ENCODE peak calls at places on chromosomes 1 and 21, in five cellular contexts. N is fibroblast of pulmonary artery, U is HFF-Myc, J is heart right ventricle, H is pancreas. L is an unnamed sample.

GRCh38 chr1:39205102-39205780 is 746 bp downstream of the MACF1 start:
- DNase-seq in J (no peak), N (peak), U (peak), H (no peak), L (peak)

GRCh38 chr1:228459091-228459993 is 27.8 kb upstream of the RNF187 start:
- DNase-seq in U (peak), H (no peak), J (peak), N (peak), L (peak)

GRCh38 chr1:151990058-151990855 is 3.4 kb downstream of the S100A10 start:
- DNase-seq in H (no peak), J (no peak), U (no peak), N (no peak), L (no peak)

GRCh38 chr21:25607812-25608737 is 794 bp upstream of the MRPL39 start:
- DNase-seq in U (peak), N (peak), J (peak), H (peak), L (peak)

GRCh38 chr1:181179980-181180964 is 91.8 kb downstream of the IER5 start:
- DNase-seq in N (peak), H (no peak), J (peak), U (peak), L (peak)

GRCh38 chr1:185156321-185156853 is 366 bp downstream of the TRMT1L start:
- DNase-seq in H (no peak), U (no peak), J (no peak), N (peak), L (no peak)

GRCh38 chr1:48093147-48093546 is 96.0 kb upstream of the TRABD2B start:
- DNase-seq in N (no peak), J (no peak), H (no peak), U (no peak), L (no peak)

GRCh38 chr1:186880982-186881381 is 52.2 kb downstream of the PLA2G4A start:
- DNase-seq in N (no peak), U (no peak), H (no peak), J (no peak), L (no peak)

GRCh38 chr1:36966242-36966641 is 68.1 kb downstream of the GRIK3 start:
- DNase-seq in H (no peak), J (peak), N (peak), U (peak), L (no peak)

GRCh38 chr21:25936776-25937175 is 202.0 kb downstream of the GABPA start:
- DNase-seq in H (no peak), N (peak), U (no peak), J (no peak), L (peak)

GRCh38 chr1:9198538-9199361 is 35.8 kb upstream of the H6PD start:
- DNase-seq in H (no peak), U (no peak), J (peak), N (no peak), L (peak)

GRCh38 chr1:9195651-9196050 is 38.9 kb upstream of the H6PD start:
- DNase-seq in N (no peak), H (no peak), U (no peak), J (no peak), L (no peak)

GRCh38 chr1:9194024-9194423 is 40.5 kb upstream of the H6PD start:
- DNase-seq in J (no peak), N (no peak), H (no peak), U (no peak), L (no peak)

GRCh38 chr1:9197186-9198099 is 37.1 kb upstream of the H6PD start:
- DNase-seq in J (peak), U (no peak), N (no peak), H (no peak), L (no peak)

DNA sequence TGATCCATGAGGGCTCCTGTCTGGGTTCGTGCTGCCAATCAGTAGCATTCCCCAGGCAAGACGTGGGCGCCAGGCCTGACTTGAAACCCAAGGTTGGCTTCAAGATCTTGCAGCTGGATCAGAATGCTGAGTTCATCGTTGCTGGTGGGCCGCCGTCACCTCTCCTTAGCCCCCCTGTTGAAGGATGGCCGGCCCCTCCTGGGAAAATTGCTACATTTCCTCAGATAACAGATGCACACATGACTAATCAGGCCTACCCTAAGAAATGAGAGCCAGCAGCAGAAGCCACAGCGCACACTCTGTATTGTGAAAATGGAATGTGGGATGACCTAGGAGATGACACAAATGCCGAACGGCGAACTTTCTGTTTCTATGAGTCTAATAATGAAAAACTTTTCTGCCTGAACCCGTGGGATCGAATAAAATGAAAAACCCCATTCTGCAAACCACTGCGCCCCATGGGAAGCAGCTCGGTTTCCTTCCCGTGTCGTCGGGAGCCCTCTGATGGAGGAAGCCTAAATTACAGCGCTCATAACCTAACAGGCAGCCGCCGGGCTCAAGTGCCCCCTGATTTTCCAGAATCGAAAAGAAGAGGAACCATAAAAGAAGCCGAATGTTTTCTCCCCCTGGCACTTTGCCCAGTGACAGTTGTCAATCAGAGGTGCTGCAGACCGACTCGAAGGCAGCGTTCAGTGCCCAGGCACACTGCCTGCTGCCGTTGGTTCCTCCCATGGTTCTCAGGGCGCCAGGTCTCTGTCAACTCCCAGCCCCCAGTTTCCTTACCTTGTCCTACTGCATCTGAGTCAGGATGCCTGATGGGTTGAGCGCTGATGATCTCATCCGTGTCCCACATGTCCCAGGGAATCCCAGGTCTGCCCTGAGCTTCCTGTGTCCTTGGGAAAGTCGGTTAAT is 38.2 kb upstream of the H6PD start:
- DNase-seq in J (peak), N (peak), H (peak), U (no peak), L (peak)
- H3K4me3 ChIP-seq in J (peak), N (peak), H (no peak), U (no peak), L (peak)

GRCh38 chr1:61182049-61182448 is 99.7 kb downstream of the NFIA start:
- DNase-seq in U (peak), H (no peak), J (no peak), N (peak), L (peak)
- TF ChIP-seq CTCF in U (no peak), H (no peak), J (no peak), N (no peak), L (no peak)

DNA sequence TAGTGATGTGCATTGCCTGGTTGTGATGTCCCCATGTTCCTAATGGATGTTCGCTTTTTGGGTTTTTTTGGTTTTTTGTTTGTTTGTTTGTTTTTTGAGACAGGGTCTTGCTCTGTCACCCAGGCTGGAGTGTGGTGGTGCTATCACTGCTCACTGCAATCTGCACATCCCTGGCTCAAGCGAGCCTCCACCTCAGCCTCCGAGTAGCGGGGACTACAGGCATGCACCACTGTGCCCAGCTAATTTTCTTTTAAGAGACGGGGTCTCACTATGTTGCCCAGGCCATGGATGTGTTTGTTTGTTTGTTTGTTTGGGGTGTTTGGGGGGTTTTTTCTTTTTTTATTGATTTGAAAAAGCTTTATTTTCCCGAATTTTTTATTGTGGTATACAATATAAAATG is 2.1 kb downstream of the COL6A2 start:
- DNase-seq in J (no peak), U (no peak), H (no peak), N (no peak), L (no peak)
- H3K4me3 ChIP-seq in J (peak), U (peak), H (no peak), N (peak), L (peak)

DNA sequence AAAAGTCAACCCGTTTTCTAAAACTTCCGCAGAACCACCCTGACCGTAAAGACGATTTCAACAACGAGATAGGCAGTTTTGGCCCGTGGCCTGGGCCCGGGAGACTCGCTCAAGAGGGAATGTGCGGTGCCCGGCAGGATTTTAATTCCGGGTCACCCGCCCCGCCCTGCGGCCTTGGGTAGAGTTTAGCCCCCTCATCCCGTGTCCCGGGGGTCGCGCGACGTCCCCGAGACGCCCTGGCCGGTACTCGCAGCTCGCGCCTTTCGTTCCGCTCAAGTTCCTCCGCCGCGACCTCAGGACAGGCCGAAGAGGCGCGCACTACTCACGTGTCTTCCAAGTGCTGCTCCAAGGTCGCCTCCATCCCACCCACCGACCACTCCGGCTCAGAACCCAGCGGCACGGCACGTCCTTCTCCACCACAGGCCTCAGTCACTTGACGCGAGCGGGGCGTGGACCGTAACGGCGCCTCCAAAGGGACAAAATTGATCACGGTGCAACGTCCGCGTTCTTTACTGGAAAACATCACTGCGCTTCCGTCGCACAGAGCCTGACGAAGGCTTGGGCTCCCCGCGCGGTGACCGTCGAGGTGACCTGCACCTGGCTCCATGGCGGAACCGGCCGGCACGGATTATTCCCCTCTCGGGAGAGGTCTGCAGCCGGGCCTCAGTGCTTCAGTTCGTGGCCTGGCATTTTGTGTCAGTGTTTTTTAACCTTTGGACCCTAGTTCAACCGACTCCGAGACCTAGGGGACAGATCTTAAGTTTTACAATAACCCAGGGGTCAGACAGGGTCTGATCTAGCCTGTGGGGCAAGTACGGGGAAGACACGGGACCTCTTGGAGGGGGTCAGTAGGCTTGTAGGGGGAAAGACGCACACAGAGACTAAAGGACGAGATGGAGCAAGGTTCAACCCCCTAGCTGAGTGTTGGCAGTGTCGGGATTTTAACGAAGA is at the start of gene LAMTOR5:
- DNase-seq in N (peak), H (peak), U (peak), J (peak), L (peak)
- TF ChIP-seq CTCF in N (no peak), H (no peak), U (no peak), J (peak), L (peak)

GRCh38 chr1:77906146-77906545 is 17.7 kb downstream of the NEXN start:
- DNase-seq in H (no peak), N (no peak), U (no peak), J (no peak), L (no peak)

GRCh38 chr1:77899647-77900320 is 11.4 kb downstream of the NEXN start:
- DNase-seq in U (no peak), N (peak), J (no peak), H (no peak), L (no peak)

GRCh38 chr1:77905603-77906002 is 17.2 kb downstream of the NEXN start:
- DNase-seq in J (no peak), N (no peak), H (no peak), U (no peak), L (no peak)

GRCh38 chr1:77906624-77907023 is 18.2 kb downstream of the NEXN start:
- DNase-seq in H (no peak), N (no peak), U (no peak), J (no peak), L (no peak)

GRCh38 chr1:77900687-77901293 is 12.4 kb downstream of the NEXN start:
- DNase-seq in N (peak), U (no peak), J (no peak), H (no peak), L (peak)
- H3K4me3 ChIP-seq in N (no peak), U (no peak), J (peak), H (no peak), L (no peak)

DNA sequence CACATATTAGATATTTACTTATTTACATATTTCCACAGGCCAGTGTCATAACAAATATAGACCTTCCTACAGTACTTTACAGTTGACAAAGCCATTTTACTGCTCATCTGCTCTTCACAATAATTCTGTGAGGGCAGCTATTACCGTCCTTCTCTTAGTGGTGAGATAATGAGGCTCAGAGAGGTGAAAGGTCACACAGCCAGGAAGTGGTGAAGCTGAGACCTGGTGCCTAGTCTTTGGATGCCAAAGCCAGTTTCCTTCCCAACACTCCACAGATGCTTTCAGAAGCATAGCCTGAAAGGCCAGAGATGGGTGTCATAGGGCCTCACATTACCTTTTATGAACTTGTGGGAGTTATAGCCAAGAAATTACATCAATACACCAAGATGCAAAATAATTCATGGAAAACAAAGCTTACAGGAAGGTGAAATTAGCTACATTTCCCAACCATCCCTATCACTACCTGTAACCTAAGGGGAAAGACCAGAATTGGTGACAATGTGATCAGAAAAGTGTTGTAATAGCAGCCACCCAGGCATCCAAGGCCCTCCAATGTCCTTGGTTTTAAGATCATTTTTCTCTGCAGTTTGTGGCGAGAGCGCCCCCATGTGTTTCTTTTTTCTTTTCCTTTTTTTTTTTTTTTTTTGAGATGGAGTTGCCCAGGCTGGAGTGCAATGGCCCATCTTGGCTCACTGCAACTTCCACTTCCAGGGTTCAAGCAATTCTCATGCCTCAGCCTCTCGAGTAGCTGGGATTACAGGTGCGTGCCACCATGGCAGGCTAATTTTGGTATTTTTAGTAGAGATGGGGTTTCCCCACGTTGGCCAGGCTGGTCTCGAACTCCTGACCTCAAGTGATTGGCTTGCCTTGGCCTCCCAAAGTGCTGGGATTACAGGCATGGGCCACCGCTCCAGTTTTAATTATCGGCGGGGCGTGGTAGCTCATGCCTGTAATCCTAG is 26.5 kb upstream of the RPL11 start:
- DNase-seq in U (no peak), J (no peak), H (no peak), N (peak), L (peak)
- TF ChIP-seq CTCF in U (peak), J (peak), H (no peak), N (peak), L (peak)

GRCh38 chr1:153985984-153986761 is at the start of gene RAB13:
- DNase-seq in U (peak), N (peak), J (peak), H (peak), L (peak)
- H3K4me3 ChIP-seq in U (peak), N (peak), J (peak), H (peak), L (peak)

DNA sequence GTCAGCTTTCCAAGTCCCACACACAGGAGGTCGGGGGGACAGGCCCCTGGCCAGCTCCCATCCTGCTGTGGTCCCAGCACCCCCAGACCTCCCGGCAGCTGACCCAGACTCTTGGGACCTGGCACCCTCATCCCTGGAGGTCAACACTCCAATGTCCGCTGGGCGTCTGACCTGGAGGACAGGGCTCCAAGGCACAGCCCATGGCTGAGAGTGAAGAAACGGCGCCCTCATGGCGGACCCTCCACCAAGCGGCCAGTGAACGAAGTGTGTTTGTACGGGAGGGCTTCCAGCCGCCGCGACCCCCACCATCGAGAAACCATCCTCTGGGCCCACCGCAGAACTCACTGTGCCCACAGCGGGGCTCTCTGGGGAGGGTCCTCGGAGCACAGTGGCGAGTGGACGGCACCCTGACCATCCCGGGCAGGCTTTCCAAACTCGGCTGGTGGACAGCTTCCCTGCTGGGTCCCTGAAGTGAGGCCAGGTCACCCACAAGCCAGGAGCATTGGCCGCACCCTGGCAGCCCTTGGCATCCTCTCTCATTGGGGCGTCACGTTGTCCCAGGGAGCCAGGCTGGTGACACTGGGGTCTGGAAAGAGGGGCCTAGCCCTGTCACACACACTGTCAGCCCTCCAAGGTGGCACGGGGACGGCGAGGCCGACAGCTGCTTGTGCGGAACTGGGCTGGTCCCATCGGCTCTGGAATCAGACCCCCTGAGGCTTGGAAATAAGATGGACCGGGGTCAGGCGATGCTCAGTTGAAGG is 47.8 kb upstream of the COL6A2 start:
- DNase-seq in J (no peak), N (no peak), U (no peak), H (no peak), L (peak)
- TF ChIP-seq CTCF in J (no peak), N (no peak), U (no peak), H (no peak), L (no peak)

GRCh38 chr1:208029381-208030319 is 118.7 kb upstream of the CD34 start:
- DNase-seq in N (peak), U (no peak), J (no peak), H (no peak), L (peak)
- H3K4me3 ChIP-seq in N (no peak), U (no peak), J (peak), H (no peak), L (no peak)

DNA sequence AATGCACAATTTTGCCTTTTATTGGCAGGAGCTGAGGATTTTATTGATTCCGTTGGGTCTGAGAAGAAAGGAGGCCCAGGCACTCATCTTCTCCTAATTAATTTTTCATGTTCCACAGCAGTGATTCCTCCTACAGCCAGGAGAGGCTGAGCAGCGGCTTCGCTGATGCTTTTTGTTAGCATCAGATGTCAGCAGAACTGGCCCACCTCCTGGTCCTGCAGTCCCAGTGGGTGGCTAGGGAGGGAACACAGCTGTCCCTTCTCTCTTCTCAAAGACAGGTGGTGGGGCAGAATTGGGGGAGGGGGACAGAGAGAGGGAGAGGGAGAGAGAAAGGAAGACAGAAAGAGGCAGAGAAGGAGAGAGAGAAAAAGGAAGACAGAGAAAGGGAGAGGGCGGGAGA is 5.7 kb downstream of the MT1HL1 start:
- DNase-seq in U (no peak), J (peak), H (no peak), N (no peak), L (no peak)
- TF ChIP-seq CTCF in U (no peak), J (peak), H (no peak), N (no peak), L (no peak)